ENCODE peak calls at places on chromosomes 5 and 9, in four cellular contexts. Q, O, T and C are unnamed samples.

GRCh38 chr5:139646111-139646510 is 2.0 kb upstream of the CXXC5 start:
- DNase-seq in O (peak; percentile 5), T (no peak), Q (no peak), C (no peak)

GRCh38 chr9:85960688-85961093 is 19.7 kb downstream of the NAA35 start:
- DNase-seq in O (no peak), T (no peak), Q (no peak), C (no peak)

GRCh38 chr9:14278291-14278721 is 35.6 kb downstream of the NFIB start:
- DNase-seq in O (no peak), Q (peak; percentile 5), T (no peak), C (no peak)

GRCh38 chr9:85224729-85225128 is 517.0 kb downstream of the AGTPBP1 start:
- DNase-seq in O (no peak), Q (no peak), T (no peak), C (no peak)

GRCh38 chr5:56616454-56617160 is 198.7 kb upstream of the MAP3K1 start:
- DNase-seq in T (no peak), O (no peak), Q (no peak), C (no peak)

GRCh38 chr5:96934291-96934694 is 1.6 kb upstream of the LNPEP start:
- DNase-seq in Q (peak; percentile 17), O (no peak), T (no peak), C (no peak)

GRCh38 chr9:134629586-134630392 is 11.8 kb upstream of the COL5A1 start:
- DNase-seq in T (no peak), Q (no peak), O (no peak), C (peak; percentile 5)

GRCh38 chr5:110361501-110361900 is 365.0 kb downstream of the TMEM232 start:
- DNase-seq in Q (no peak), O (no peak), T (no peak), C (no peak)

GRCh38 chr9:38183994-38184568 is 115.1 kb upstream of the SHB start:
- DNase-seq in Q (no peak), O (no peak), T (no peak), C (no peak)

GRCh38 chr9:2623046-2623865 is 1.7 kb downstream of the VLDLR start:
- DNase-seq in T (no peak), O (peak; percentile 68), Q (peak; percentile 33), C (peak; percentile 43)

GRCh38 chr5:41193462-41194166 is 19.7 kb downstream of the C6 start:
- DNase-seq in O (no peak), Q (peak; percentile 58), T (no peak), C (no peak)

GRCh38 chr5:53481887-53482716 is 1.7 kb downstream of the FST start:
- DNase-seq in T (peak; percentile 56), Q (peak; percentile 58), O (peak; percentile 65), C (peak; percentile 64)

GRCh38 chr5:81250004-81250403 is 16.9 kb downstream of the CKMT2 start:
- DNase-seq in T (no peak), O (no peak), Q (no peak), C (no peak)

GRCh38 chr5:67416986-67417385 is 220.4 kb upstream of the CD180 start:
- DNase-seq in Q (no peak), O (no peak), T (no peak), C (no peak)

GRCh38 chr9:28887188-28887884 is 1314.1 kb upstream of the C9orf72 start:
- DNase-seq in T (no peak), Q (no peak), O (no peak), C (no peak)

GRCh38 chr9:134662143-134662876 is 20.7 kb downstream of the COL5A1 start:
- DNase-seq in O (peak; percentile 81), T (no peak), Q (no peak), C (no peak)

GRCh38 chr9:91515074-91515687 is 91.5 kb upstream of the NFIL3 start:
- DNase-seq in O (no peak), Q (no peak), T (peak; percentile 49), C (no peak)

GRCh38 chr5:134547579-134547978 is 22.1 kb downstream of the JADE2 start:
- DNase-seq in T (no peak), Q (no peak), O (no peak), C (no peak)

GRCh38 chr9:134185536-134186011 is 21.2 kb upstream of the RNU6ATAC start:
- DNase-seq in Q (no peak), T (no peak), O (peak; percentile 28), C (no peak)

GRCh38 chr9:22064957-22065356 is 55.9 kb upstream of the CDKN2B start:
- DNase-seq in T (no peak), O (no peak), Q (no peak), C (no peak)

GRCh38 chr5:6475626-6476312 is 27.1 kb downstream of the UBE2QL1 start:
- DNase-seq in Q (no peak), O (no peak), T (peak; percentile 29), C (peak; percentile 86)

GRCh38 chr5:132621699-132622098 is 36.3 kb upstream of the IL13 start:
- DNase-seq in Q (no peak), O (no peak), T (no peak), C (no peak)

GRCh38 chr9:1536522-1537170 is 478.5 kb upstream of the SMARCA2 start:
- DNase-seq in T (no peak), O (no peak), Q (no peak), C (no peak)

GRCh38 chr9:132575005-132575609 is 7.3 kb upstream of the BARHL1 start:
- DNase-seq in T (peak; percentile 79), Q (peak; percentile 48), O (peak; percentile 93), C (peak; percentile 91)

GRCh38 chr9:70073193-70073592 is 29.5 kb downstream of the MAMDC2 start:
- DNase-seq in O (no peak), T (no peak), Q (no peak), C (no peak)

GRCh38 chr9:135830496-135830895 is 76.8 kb downstream of the CAMSAP1 start:
- DNase-seq in O (no peak), Q (no peak), T (no peak), C (no peak)

GRCh38 chr5:180328296-180329137 is 24.6 kb downstream of the GFPT2 start:
- DNase-seq in Q (peak; percentile 74), T (peak; percentile 76), O (peak; percentile 87), C (peak; percentile 91)

GRCh38 chr9:111298831-111299603 is 31.0 kb downstream of the OR2K2 start:
- DNase-seq in Q (peak; percentile 22), T (peak; percentile 26), O (peak; percentile 42), C (no peak)

GRCh38 chr9:90894956-90895687 is 93.5 kb downstream of the SYK start:
- DNase-seq in T (peak; percentile 19), Q (peak; percentile 10), O (peak; percentile 60), C (peak; percentile 49)

GRCh38 chr5:32953694-32954093 is 242.6 kb downstream of the NPR3 start:
- DNase-seq in Q (no peak), T (no peak), O (no peak), C (no peak)

GRCh38 chr5:54883374-54884194 is 101.8 kb downstream of the ESM1 start:
- DNase-seq in O (peak; percentile 39), Q (no peak), T (peak; percentile 13), C (peak; percentile 72)

GRCh38 chr5:32522429-32523143 is 62.8 kb upstream of the SUB1 start:
- DNase-seq in T (no peak), Q (no peak), O (no peak), C (no peak)

GRCh38 chr5:17411436-17411835 is 86.6 kb upstream of the TAF11L2 start:
- DNase-seq in T (no peak), Q (no peak), O (no peak), C (no peak)

GRCh38 chr9:72601595-72601994 is 80.2 kb downstream of the TMC1 start:
- DNase-seq in Q (no peak), T (no peak), O (no peak), C (no peak)

DNA sequence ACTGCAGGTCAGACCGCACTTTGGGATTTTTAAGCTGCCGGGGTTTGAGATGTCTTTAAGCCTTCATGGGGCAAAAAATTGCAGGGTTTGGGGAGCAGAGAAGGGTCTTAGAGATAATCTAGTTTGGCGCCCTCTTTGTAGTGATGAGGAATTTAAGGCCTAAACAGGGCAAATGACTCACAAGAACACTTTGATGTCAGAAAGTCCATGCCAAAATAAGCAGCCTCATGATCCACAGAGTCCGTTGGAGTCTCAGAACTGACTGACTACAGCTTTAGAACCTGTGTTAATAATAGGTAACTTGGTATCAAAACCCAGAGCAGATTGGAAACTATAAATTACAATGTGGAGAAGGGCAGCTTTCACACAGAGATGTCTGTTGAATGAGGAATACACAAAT is 35.9 kb upstream of the PTGS1 start:
- DNase-seq in T (no peak), O (no peak), Q (no peak), C (no peak)
- TF ChIP-seq FOXJ3 in T (no peak), O (no peak), Q (no peak), C (no peak)

DNA sequence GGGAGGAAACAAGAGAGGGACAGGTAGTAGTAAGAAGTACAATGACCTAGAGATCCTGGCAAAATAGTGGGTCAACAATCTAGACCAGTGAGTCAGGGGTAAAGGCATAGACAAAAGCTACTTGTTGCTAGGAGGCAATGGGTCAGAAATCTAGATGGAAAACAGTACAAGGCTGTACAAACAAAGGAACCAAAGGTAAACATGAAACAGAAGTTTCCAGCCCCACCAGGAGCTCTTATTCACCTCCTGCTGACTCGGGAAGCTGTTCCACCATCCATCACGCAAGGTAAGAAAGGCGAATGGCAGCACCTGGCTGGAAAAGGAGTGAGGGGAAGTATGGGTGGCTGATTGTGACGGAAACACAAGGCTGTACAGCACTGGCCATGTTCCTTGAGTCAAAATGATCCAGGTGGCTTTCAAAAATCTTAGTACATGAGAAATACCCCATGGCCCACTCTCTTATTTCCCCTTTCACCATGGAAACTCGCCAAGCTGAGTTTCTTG is 70.5 kb upstream of the RAI14 start:
- DNase-seq in Q (peak; percentile 89), T (no peak), O (no peak), C (no peak)
- TF ChIP-seq FOXJ3 in Q (peak; percentile 19), T (no peak), O (no peak), C (no peak)

DNA sequence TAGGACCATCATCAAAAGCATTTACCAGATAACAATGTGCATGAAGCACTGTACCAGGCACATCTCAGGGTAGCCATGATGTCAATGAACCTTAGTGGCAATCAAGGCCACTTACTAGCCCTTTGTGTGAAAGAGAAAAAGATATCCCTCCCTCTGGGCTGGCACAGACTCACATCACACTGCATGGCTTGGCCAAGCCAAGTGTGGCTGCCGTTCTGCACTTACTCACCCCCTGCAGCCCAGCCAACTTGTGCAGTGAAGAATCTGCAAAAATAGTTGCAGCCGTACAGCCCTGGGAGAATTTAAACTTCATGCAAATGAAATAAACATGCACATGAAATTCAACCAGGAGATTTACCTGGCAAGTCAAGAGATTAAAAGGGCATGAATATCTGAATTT is 333.5 kb downstream of the DEPDC1B start:
- DNase-seq in T (no peak), O (no peak), Q (no peak), C (no peak)
- TF ChIP-seq FOXJ3 in T (no peak), O (no peak), Q (no peak), C (no peak)

DNA sequence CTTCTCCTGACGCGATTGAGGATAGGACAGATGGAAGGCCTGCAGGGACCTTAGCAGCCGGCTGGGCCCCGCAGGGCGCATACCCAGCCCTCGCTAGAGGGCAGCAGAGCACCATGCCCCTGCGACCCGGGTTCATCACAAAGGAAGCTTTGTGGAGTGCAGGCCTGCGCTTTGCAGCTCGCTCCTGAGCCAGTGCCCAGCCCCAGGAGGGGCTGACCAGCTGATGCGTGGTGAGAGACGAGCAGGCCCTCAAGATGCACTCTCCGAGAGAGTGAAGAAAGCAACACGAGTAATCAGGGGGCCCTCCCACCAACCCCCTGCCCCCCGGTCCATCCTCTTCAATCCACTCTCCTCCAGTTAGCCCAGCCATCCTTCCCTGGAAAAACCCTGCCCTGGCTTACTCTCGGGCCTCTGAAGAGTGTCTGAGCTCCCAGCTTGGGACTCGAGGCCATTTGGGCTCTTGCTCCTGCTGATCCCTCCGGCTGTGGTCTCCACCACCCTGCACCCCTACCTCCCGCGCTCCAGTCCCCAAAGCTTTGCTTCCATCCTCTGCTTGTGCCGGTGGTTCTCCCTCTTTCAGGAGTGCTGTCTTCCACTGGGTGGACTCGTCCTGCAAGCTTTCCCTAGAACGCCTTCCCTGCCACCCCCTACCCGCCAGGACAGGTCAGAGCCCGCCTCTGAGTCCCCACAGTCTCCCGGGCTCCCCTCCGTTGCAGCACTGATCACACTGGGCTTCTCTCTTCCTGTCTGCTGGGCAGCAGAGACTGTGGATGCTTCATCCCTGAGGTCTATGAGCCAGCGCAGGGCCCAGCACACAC is 9.1 kb upstream of the KIF12 start:
- DNase-seq in T (peak; percentile 82), Q (peak; percentile 80), O (peak; percentile 88), C (peak; percentile 90)
- TF ChIP-seq FOXJ3 in T (no peak), Q (peak; percentile 55), O (no peak), C (no peak)